ENCODE peak calls at places on chromosomes 1 and 21, in five cellular contexts. P is K562, N is HepG2, I is H1, O is WTC11. Y is an unnamed sample.

GRCh38 chr1:165075725-165076370 is 280.7 kb downstream of the LMX1A start:
- DNase-seq in P (peak; percentile 25), N (peak; percentile 18), I (no peak), O (peak; percentile 48), Y (no peak)

GRCh38 chr1:8409107-8409506 is 91.2 kb downstream of the SLC45A1 start:
- DNase-seq in P (peak; percentile 53), N (peak; percentile 9), I (no peak), O (no peak), Y (no peak)

GRCh38 chr1:1539310-1540014 is 962 bp downstream of the TMEM240 start:
- DNase-seq in P (no peak), N (no peak), I (no peak), O (peak; percentile 64), Y (no peak)

GRCh38 chr1:9807541-9807940 is 16.2 kb downstream of the CLSTN1 start:
- DNase-seq in P (no peak), N (no peak), I (no peak), O (no peak), Y (no peak)

GRCh38 chr1:244388961-244389360 is 62.7 kb downstream of the ADSS2 start:
- DNase-seq in P (no peak), N (no peak), I (no peak), O (no peak), Y (no peak)

GRCh38 chr1:208349679-208350330 is 105.6 kb upstream of the PLXNA2 start:
- DNase-seq in P (no peak), N (no peak), I (no peak), O (no peak), Y (no peak)

GRCh38 chr21:45886610-45887026 is 95.0 kb upstream of the COL6A1 start:
- DNase-seq in P (no peak), N (no peak), I (no peak), O (no peak), Y (no peak)

GRCh38 chr1:201795066-201795465 is 33.9 kb upstream of the IPO9 start:
- DNase-seq in P (peak; percentile 36), N (no peak), I (no peak), O (no peak), Y (no peak)

GRCh38 chr21:45859041-45859761 is 122.4 kb upstream of the COL6A1 start:
- DNase-seq in P (no peak), N (peak; percentile 16), I (peak; percentile 49), O (no peak), Y (no peak)

GRCh38 chr1:20484526-20485462 is 1.2 kb downstream of the CAMK2N1 start:
- DNase-seq in P (no peak), N (no peak), I (peak; percentile 61), O (no peak), Y (no peak)

GRCh38 chr1:113390871-113391642 is 742 bp downstream of the MAGI3 start:
- DNase-seq in P (peak; percentile 21), N (no peak), I (peak; percentile 77), O (peak; percentile 39), Y (no peak)

GRCh38 chr1:33925586-33925985 is 61.7 kb downstream of the HMGB4 start:
- DNase-seq in P (no peak), N (no peak), I (no peak), O (no peak), Y (no peak)

GRCh38 chr1:200176181-200176580 is 148.7 kb downstream of the NR5A2 start:
- DNase-seq in P (no peak), N (no peak), I (no peak), O (no peak), Y (no peak)

GRCh38 chr1:179034720-179035119 is 9.0 kb downstream of the FAM20B start:
- DNase-seq in P (no peak), N (no peak), I (no peak), O (no peak), Y (peak; percentile 77)

GRCh38 chr1:245444181-245444580 is 289.4 kb downstream of the KIF26B start:
- DNase-seq in P (no peak), N (no peak), I (no peak), O (no peak), Y (no peak)

GRCh38 chr1:115717541-115717940 is 51.0 kb downstream of the CASQ2 start:
- DNase-seq in P (no peak), N (peak; percentile 57), I (peak; percentile 81), O (peak; percentile 77), Y (no peak)

GRCh38 chr1:117093091-117093534 is 28.4 kb downstream of the TRIM45 start:
- DNase-seq in P (peak; percentile 69), N (no peak), I (no peak), O (no peak), Y (no peak)
- TF ChIP-seq ATF2 in P (no peak), N (no peak), I (no peak), O (no peak), Y (no peak)

GRCh38 chr21:27564684-27565280 is 597.9 kb upstream of the ADAMTS5 start:
- DNase-seq in P (peak; percentile 6), N (no peak), I (no peak), O (peak; percentile 40), Y (no peak)
- TF ChIP-seq ATF2 in P (no peak), N (no peak), I (no peak), O (no peak), Y (no peak)

GRCh38 chr21:34692458-34693020 is 23.7 kb downstream of the CLIC6 start:
- DNase-seq in P (no peak), N (no peak), I (no peak), O (no peak), Y (no peak)

GRCh38 chr21:34690793-34691175 is 22.0 kb downstream of the CLIC6 start:
- DNase-seq in P (no peak), N (no peak), I (no peak), O (no peak), Y (no peak)

GRCh38 chr21:34691396-34692032 is 22.7 kb downstream of the CLIC6 start:
- DNase-seq in P (no peak), N (no peak), I (no peak), O (no peak), Y (no peak)

GRCh38 chr21:34695434-34695833 is 26.6 kb downstream of the CLIC6 start:
- DNase-seq in P (no peak), N (no peak), I (no peak), O (no peak), Y (peak; percentile 75)

GRCh38 chr21:34693192-34693810 is 24.5 kb downstream of the CLIC6 start:
- DNase-seq in P (peak; percentile 74), N (peak; percentile 55), I (peak; percentile 55), O (peak; percentile 40), Y (no peak)
- TF ChIP-seq ATF2 in P (no peak), N (no peak), I (no peak), O (no peak), Y (no peak)

DNA sequence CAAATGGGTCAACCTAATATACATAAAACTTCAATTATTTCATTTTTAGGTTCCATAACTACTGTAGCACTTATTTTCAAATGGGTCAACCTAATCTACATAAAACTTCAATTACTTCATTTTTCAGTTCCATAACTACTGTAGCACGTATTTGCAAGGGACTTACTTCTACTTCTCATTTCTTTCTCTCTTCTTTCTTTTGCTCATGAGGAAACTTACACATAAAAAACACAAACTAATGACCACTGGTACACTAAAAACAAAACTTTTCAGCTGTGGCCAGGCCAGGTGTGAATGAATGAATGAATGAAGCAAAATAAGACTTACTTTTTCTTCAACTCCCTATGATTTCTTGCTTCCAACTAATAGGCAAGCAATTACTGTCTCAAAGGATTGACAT is 11.7 kb downstream of the SYDE2 start:
- DNase-seq in P (no peak), N (no peak), I (no peak), O (no peak), Y (no peak)
- TF ChIP-seq ATF2 in P (no peak), N (no peak), I (no peak), O (no peak), Y (no peak)

GRCh38 chr21:35475006-35475405 is 425.9 kb upstream of the RUNX1 start:
- DNase-seq in P (no peak), N (no peak), I (no peak), O (no peak), Y (no peak)

GRCh38 chr21:35477622-35478021 is 428.5 kb upstream of the RUNX1 start:
- DNase-seq in P (no peak), N (no peak), I (no peak), O (no peak), Y (no peak)

GRCh38 chr21:35475768-35476167 is 426.7 kb upstream of the RUNX1 start:
- DNase-seq in P (no peak), N (no peak), I (no peak), O (no peak), Y (no peak)

GRCh38 chr21:35478096-35479080 is 429.3 kb upstream of the RUNX1 start:
- DNase-seq in P (no peak), N (no peak), I (no peak), O (no peak), Y (no peak)

DNA sequence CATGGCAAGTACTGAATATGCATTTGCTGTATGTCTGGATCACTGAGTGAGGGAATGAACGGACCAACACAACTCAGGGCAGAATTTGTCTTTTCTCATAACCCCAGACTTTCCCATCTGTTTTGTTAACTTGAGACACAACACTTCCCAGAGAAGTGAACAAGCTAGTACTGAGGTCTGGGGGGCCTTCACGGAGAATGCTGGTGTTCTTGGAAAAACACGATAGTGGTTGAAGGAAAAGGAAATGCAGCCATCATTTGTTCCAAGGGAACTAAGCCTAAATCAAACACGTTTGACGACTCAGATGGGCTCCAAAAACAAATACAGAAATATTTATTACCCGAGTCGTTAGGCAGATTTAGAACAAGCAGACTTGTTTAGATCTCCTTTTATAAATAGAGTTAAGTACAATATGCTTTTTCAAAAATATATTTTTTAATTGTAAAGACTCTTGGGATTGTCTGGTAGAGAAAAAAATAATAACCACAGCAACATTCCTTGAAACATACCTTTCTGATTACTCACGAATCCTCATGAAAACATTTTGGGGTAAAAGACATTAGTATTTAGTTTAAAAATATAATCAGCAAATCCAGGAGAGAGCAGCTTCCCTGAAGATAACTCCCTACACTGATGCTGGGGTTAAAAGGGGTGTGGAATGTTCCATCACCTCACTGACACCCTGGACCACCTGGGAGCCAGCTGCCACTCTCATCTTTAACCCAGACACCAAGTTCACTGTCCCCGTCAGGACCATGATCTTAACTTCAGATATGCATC is 427.7 kb upstream of the RUNX1 start:
- DNase-seq in P (no peak), N (no peak), I (no peak), O (no peak), Y (no peak)
- TF ChIP-seq ATF2 in P (no peak), N (no peak), I (no peak), O (no peak), Y (no peak)

DNA sequence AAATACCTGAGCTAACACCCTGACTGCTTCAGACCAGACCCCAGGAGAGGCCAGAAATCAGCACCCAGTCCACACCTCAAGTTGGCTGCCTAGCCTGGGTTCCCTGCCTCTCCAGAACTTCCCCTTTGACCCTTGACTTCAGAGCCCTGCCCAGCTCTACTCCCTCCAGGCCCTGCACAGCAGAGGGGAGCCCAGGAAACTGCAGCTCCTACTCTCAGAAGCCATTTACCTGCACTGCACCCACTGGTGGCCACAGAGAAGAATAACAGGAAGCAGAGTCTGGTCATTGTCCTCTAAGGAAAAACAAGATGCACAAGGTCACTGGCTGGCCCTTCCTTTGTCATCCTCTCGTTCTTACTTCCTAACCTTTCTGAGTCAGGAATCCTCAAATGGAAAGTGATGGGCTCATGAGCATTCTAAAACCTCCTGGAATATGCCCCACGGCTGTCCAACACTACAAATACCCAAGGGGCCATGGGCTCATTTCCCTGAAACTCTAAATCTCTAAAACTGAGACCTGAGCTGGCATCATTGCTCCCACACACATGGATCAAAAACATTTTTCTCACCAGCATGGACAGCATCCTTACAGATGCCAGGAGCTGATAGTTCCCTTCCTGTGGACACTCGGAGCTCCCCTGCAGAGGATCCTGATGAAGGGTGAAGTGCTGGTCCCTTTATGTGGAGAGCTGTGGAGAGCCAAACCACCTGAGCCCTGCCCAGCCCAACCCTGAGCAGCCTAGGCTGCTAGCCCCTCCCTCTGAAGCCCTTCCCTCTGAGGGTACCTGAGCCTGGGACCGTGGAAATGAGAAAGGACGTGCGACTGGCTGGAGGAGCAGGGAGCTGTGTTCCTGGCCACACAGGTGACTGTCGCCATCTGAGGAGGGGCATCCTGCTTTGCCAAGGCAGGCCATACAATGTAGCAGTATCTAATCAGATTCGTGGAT is at the start of gene ITLN2:
- DNase-seq in P (peak; percentile 63), N (peak; percentile 67), I (peak; percentile 71), O (peak; percentile 69), Y (peak; percentile 16)
- TF ChIP-seq ATF2 in P (no peak), N (no peak), I (no peak), O (no peak), Y (no peak)

Y was measured in GM12878.